ENCODE peak calls at places on chromosomes 4 and X, in four cellular contexts. One of them, this sample, is unnamed.

GRCh38 chr4:142036795-142037583 is 400.6 kb downstream of the IL15 start:
- DNase-seq in HepG2: no peak
- DNase-seq in HCT116: peak
- DNase-seq in H1: no peak
- DNase-seq in this sample: no peak

GRCh38 chr4:27050731-27051130 is 190.1 kb downstream of the STIM2 start:
- DNase-seq in HepG2: no peak
- DNase-seq in H1: no peak
- DNase-seq in HCT116: no peak
- DNase-seq in this sample: no peak

GRCh38 chrX:20595928-20596550 is 329.3 kb upstream of the RPS6KA3 start:
- DNase-seq in HepG2: no peak
- DNase-seq in H1: no peak
- DNase-seq in HCT116: no peak
- DNase-seq in this sample: no peak

GRCh38 chrX:131746491-131746968 is 202.7 kb downstream of the OR13H1 start:
- DNase-seq in HCT116: peak
- DNase-seq in H1: no peak
- DNase-seq in HepG2: no peak
- DNase-seq in this sample: peak

GRCh38 chr4:73064536-73064935 is 5.0 kb downstream of the COX18 start:
- DNase-seq in HCT116: no peak
- DNase-seq in H1: no peak
- DNase-seq in HepG2: no peak
- DNase-seq in this sample: no peak

GRCh38 chr4:160877087-160877790 is 1286.6 kb downstream of the FSTL5 start:
- DNase-seq in HCT116: no peak
- DNase-seq in HepG2: peak
- DNase-seq in H1: no peak
- DNase-seq in this sample: no peak

GRCh38 chr4:156197216-156197615 is 243.6 kb upstream of the CTSO start:
- DNase-seq in H1: no peak
- DNase-seq in HCT116: no peak
- DNase-seq in HepG2: no peak
- DNase-seq in this sample: no peak

GRCh38 chr4:114561590-114561989 is 37.0 kb upstream of the UGT8 start:
- DNase-seq in H1: no peak
- DNase-seq in HCT116: no peak
- DNase-seq in HepG2: no peak
- DNase-seq in this sample: no peak

DNA sequence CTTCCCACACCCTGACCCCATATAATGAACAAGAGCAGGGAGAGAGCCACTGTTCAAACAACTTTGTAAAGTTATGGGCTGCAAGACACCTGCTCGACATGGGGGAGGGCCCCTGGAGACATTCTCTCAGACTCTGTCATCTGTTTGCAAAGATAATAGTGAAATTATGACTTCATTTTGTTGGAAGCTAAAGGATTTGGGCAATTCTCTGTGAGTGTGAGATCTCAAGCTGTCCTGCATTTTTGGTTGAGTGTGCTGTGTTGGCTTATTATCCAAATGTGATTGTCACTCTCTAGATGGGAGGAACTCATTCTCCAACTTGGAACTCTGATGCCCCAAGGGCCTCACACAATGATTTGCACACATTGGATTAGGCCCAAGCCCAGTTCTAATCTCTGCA is 63.6 kb downstream of the STK32B start:
- DNase-seq in HCT116: no peak
- DNase-seq in HepG2: no peak
- DNase-seq in H1: no peak
- DNase-seq in this sample: no peak
- TF ChIP-seq ZNF274 in HCT116: no peak
- TF ChIP-seq ZNF274 in HepG2: no peak
- TF ChIP-seq ZNF274 in H1: no peak
- TF ChIP-seq ZNF274 in this sample: no peak

GRCh38 chr4:84531689-84532088 is 32.6 kb upstream of the NKX6-1 start:
- DNase-seq in H1: no peak
- DNase-seq in HCT116: no peak
- DNase-seq in HepG2: no peak
- DNase-seq in this sample: no peak

GRCh38 chr4:84530871-84531270 is 31.8 kb upstream of the NKX6-1 start:
- DNase-seq in HCT116: no peak
- DNase-seq in HepG2: no peak
- DNase-seq in H1: no peak
- DNase-seq in this sample: no peak

GRCh38 chr4:84530449-84530848 is 31.4 kb upstream of the NKX6-1 start:
- DNase-seq in HepG2: no peak
- DNase-seq in HCT116: no peak
- DNase-seq in H1: no peak
- DNase-seq in this sample: no peak

GRCh38 chr4:84529169-84529751 is 30.2 kb upstream of the NKX6-1 start:
- DNase-seq in HepG2: peak
- DNase-seq in HCT116: peak
- DNase-seq in H1: no peak
- DNase-seq in this sample: no peak
- TF ChIP-seq ZNF274 in HepG2: no peak
- TF ChIP-seq ZNF274 in HCT116: no peak
- TF ChIP-seq ZNF274 in H1: no peak
- TF ChIP-seq ZNF274 in this sample: no peak

DNA sequence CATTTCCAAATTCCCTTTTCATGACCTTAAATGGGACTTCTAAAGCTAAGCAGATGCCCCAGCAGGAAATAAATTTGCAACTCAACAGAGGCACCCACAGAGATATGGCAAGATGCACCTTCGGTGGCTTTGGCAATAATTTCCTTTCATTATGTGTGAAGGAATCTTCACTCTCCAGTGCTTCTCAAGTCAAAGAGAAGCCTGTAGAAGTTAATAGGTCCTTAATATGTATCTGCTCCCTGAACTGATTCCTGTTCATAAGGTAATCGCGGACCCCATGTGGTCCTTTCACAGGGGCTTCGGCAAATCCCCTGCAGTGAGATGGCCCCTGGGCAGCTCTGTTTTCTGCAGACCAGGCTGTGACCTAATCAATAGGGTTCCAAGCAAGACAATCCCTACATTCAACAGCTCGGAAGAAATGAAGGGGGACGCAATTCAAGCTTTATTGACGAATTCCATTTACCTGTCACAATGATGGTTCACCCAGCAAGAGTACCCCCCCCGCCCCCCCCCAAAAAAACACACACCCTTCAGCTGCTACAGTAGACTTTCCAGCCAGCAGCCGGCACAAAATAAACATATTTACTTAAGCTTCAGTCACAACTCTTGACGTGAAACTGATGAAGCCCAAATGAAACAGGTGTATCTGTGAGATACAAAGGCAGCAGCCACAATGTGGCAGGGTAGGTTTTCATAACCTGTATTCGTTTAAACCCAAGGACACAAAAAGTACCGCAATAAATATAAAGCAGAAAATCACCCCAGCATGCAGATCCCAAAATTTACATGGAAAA is 35.3 kb downstream of the FAT1 start:
- DNase-seq in HCT116: no peak
- DNase-seq in HepG2: peak
- DNase-seq in H1: peak
- DNase-seq in this sample: peak
- TF ChIP-seq ZNF274 in HCT116: no peak
- TF ChIP-seq ZNF274 in HepG2: no peak
- TF ChIP-seq ZNF274 in H1: no peak
- TF ChIP-seq ZNF274 in this sample: no peak

GRCh38 chr4:158778712-158779111 is 9.9 kb downstream of the FNIP2 start:
- DNase-seq in H1: no peak
- DNase-seq in HepG2: no peak
- DNase-seq in HCT116: no peak
- DNase-seq in this sample: no peak
- TF ChIP-seq ZNF274 in H1: no peak
- TF ChIP-seq ZNF274 in HepG2: no peak
- TF ChIP-seq ZNF274 in HCT116: no peak
- TF ChIP-seq ZNF274 in this sample: no peak

GRCh38 chr4:52726821-52727580 is 24.2 kb downstream of the ERVMER34-1 start:
- DNase-seq in HCT116: no peak
- DNase-seq in HepG2: no peak
- DNase-seq in H1: no peak
- DNase-seq in this sample: no peak

GRCh38 chr4:52718123-52718522 is 33.1 kb downstream of the ERVMER34-1 start:
- DNase-seq in HCT116: no peak
- DNase-seq in HepG2: no peak
- DNase-seq in H1: no peak
- DNase-seq in this sample: no peak

GRCh38 chr4:52716364-52717151 is 34.7 kb downstream of the ERVMER34-1 start:
- DNase-seq in HepG2: no peak
- DNase-seq in H1: no peak
- DNase-seq in HCT116: no peak
- DNase-seq in this sample: no peak

DNA sequence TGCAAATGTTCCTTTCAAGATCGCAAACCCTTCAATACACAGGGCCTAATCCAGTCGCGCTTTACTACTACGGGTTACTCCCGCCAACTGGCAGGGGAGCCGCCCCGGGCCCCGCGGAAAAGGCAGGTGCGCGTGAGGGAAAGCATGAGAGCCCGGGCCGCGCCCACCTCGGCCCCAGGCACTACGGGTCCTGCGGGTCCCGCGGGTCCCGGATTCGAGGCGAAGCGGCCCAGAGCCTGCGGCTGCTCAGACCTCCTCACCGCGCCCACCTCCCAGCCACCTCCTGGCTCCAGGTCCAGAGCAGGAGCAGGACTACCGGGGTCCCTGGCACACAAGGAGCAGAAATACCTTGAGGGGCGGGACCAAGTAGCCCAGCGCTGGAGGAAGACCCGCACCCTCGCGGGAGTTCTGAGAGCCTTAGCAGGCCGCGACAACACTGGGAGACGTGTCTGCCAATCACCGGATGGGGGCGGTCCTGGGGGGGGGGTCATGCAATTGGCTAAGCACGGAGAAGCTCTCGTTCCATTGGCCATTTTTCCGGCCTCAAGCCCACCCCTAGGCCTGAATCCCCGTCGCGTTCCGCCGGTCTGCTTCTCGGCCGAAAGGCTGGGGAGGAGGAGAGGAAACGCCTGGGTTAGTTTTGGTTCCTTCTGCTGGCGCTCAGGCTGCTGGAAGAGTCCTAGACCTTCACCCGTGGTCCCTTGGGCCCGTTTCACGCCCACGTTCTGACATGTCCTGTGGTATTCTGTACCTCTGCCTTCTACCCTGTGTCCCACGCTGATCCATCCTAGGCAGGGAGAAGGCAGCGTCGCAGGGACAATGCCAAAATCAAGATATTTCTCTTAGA is 29.0 kb downstream of the ERVMER34-1 start:
- DNase-seq in H1: peak
- DNase-seq in HCT116: peak
- DNase-seq in HepG2: peak
- DNase-seq in this sample: peak
- TF ChIP-seq ZNF274 in H1: no peak
- TF ChIP-seq ZNF274 in HCT116: no peak
- TF ChIP-seq ZNF274 in HepG2: no peak
- TF ChIP-seq ZNF274 in this sample: no peak

GRCh38 chr4:139901516-139902327 is 236.1 kb downstream of the MGST2 start:
- DNase-seq in H1: no peak
- DNase-seq in HCT116: no peak
- DNase-seq in HepG2: no peak
- DNase-seq in this sample: no peak
- TF ChIP-seq ZNF274 in H1: no peak
- TF ChIP-seq ZNF274 in HCT116: no peak
- TF ChIP-seq ZNF274 in HepG2: no peak
- TF ChIP-seq ZNF274 in this sample: no peak

GRCh38 chr4:7295917-7296660 is 103.8 kb downstream of the SORCS2 start:
- DNase-seq in HepG2: no peak
- DNase-seq in HCT116: peak
- DNase-seq in H1: peak
- DNase-seq in this sample: no peak

GRCh38 chr4:7296661-7297335 is 104.5 kb downstream of the SORCS2 start:
- DNase-seq in H1: no peak
- DNase-seq in HCT116: no peak
- DNase-seq in HepG2: no peak
- DNase-seq in this sample: no peak

GRCh38 chr4:7293703-7294102 is 101.4 kb downstream of the SORCS2 start:
- DNase-seq in H1: no peak
- DNase-seq in HepG2: no peak
- DNase-seq in HCT116: no peak
- DNase-seq in this sample: no peak

GRCh38 chr4:7294176-7294756 is 101.9 kb downstream of the SORCS2 start:
- DNase-seq in H1: no peak
- DNase-seq in HCT116: no peak
- DNase-seq in HepG2: no peak
- DNase-seq in this sample: no peak

GRCh38 chr4:7295201-7295916 is 103.0 kb downstream of the SORCS2 start:
- DNase-seq in HepG2: no peak
- DNase-seq in HCT116: no peak
- DNase-seq in H1: no peak
- DNase-seq in this sample: no peak
- TF ChIP-seq ZNF274 in HepG2: no peak
- TF ChIP-seq ZNF274 in HCT116: no peak
- TF ChIP-seq ZNF274 in H1: no peak
- TF ChIP-seq ZNF274 in this sample: no peak

DNA sequence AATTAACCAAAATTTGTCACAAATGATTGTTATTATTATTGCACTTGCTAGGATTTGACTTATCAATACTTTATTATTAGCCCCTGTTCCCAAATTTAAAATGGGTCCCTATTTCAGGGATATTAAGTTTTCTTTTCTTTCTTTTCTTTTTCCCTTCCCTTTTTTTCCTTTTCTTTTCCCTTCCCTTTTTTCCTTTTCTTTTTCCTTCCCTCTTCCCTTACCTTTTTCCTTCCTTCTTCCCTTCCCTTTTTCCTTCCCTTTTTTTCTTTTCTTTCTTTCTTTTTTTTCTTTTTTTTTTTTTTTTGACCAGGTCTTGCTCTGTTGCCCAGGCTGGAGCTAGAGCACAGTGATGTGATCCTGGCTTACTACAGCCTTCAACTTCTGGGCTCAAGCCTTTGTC is 33.8 kb downstream of the WWC2 start:
- DNase-seq in HCT116: no peak
- DNase-seq in H1: no peak
- DNase-seq in HepG2: no peak
- DNase-seq in this sample: no peak
- TF ChIP-seq ZNF274 in HCT116: no peak
- TF ChIP-seq ZNF274 in H1: no peak
- TF ChIP-seq ZNF274 in HepG2: no peak
- TF ChIP-seq ZNF274 in this sample: no peak